ENCODE peak calls at places on chromosomes 2 and 18, in four cellular contexts. One of them, this sample, is unnamed.

GRCh38 chr2:223668302-223668998 is 66.3 kb upstream of the SCG2 start:
- DNase-seq in Caco-2: no peak
- DNase-seq in CD8-positive, alpha-beta memory T cell: no peak
- DNase-seq in GM12891: no peak
- DNase-seq in this sample: no peak

GRCh38 chr2:242058116-242058680 is 188.7 kb downstream of the RTP5 start:
- DNase-seq in GM12891: no peak
- DNase-seq in CD8-positive, alpha-beta memory T cell: no peak
- DNase-seq in Caco-2: no peak
- DNase-seq in this sample: no peak

GRCh38 chr18:71242981-71243380 is 954.1 kb downstream of the SOCS6 start:
- DNase-seq in CD8-positive, alpha-beta memory T cell: no peak
- DNase-seq in GM12891: no peak
- DNase-seq in Caco-2: no peak
- DNase-seq in this sample: no peak

GRCh38 chr2:68643011-68643873 is at the start of gene PROKR1:
- DNase-seq in CD8-positive, alpha-beta memory T cell: no peak
- DNase-seq in Caco-2: peak
- DNase-seq in GM12891: peak
- DNase-seq in this sample: peak

GRCh38 chr2:152468832-152469692 is 134.1 kb downstream of the FMNL2 start:
- DNase-seq in GM12891: no peak
- DNase-seq in Caco-2: no peak
- DNase-seq in CD8-positive, alpha-beta memory T cell: no peak
- DNase-seq in this sample: peak

GRCh38 chr2:196331143-196331542 is 159.8 kb upstream of the STK17B start:
- DNase-seq in CD8-positive, alpha-beta memory T cell: no peak
- DNase-seq in GM12891: no peak
- DNase-seq in Caco-2: no peak
- DNase-seq in this sample: peak

GRCh38 chr18:47618758-47619157 is 311.7 kb downstream of the SMAD2 start:
- DNase-seq in CD8-positive, alpha-beta memory T cell: no peak
- DNase-seq in GM12891: no peak
- DNase-seq in Caco-2: no peak
- DNase-seq in this sample: no peak

GRCh38 chr2:65465124-65465523 is 32.7 kb upstream of the SPRED2 start:
- DNase-seq in GM12891: no peak
- DNase-seq in Caco-2: no peak
- DNase-seq in CD8-positive, alpha-beta memory T cell: no peak
- DNase-seq in this sample: no peak

GRCh38 chr2:8684421-8684884 is 2.6 kb downstream of the ID2 start:
- DNase-seq in CD8-positive, alpha-beta memory T cell: peak
- DNase-seq in Caco-2: no peak
- DNase-seq in GM12891: no peak
- DNase-seq in this sample: peak

GRCh38 chr2:202164409-202164808 is 74.0 kb downstream of the SUMO1 start:
- DNase-seq in Caco-2: peak
- DNase-seq in CD8-positive, alpha-beta memory T cell: no peak
- DNase-seq in GM12891: no peak
- DNase-seq in this sample: peak

GRCh38 chr2:79370976-79371550 is 141.8 kb upstream of the CTNNA2 start:
- DNase-seq in Caco-2: no peak
- DNase-seq in GM12891: no peak
- DNase-seq in CD8-positive, alpha-beta memory T cell: no peak
- DNase-seq in this sample: no peak

This sample was measured in fibroblast of lung.